ENCODE peak calls at places on chromosome 2, in nine cellular contexts. R is spleen, E is thyroid gland, X is colonic mucosa, L is tibial artery, A is LNCaP clone FGC, Y is adrenal gland, M is lower lobe of right lung, Q is GM12865. B is an unnamed sample.

GRCh38 chr2:233059797-233060499 is at the start of gene INPP5D:
- DNase-seq in R (peak), E (no peak), X (peak), L (peak), A (no peak), Y (peak), M (peak), Q (peak), B (no peak)

GRCh38 chr2:241014764-241015163 is 16.3 kb downstream of the SNED1 start:
- DNase-seq in R (peak), E (no peak), X (no peak), L (no peak), A (no peak), Y (no peak), M (no peak), Q (no peak), B (no peak)

GRCh38 chr2:216283038-216283900 is 89.0 kb downstream of the MARCHF4 start:
- DNase-seq in R (no peak), E (peak), X (no peak), L (no peak), A (no peak), Y (no peak), M (no peak), Q (peak), B (no peak)

GRCh38 chr2:175039031-175039430 is 33.9 kb upstream of the CHN1 start:
- DNase-seq in R (no peak), E (no peak), X (no peak), L (no peak), A (no peak), Y (no peak), M (no peak), Q (no peak), B (no peak)

GRCh38 chr2:125745514-125745913 is 910.4 kb upstream of the GYPC start:
- DNase-seq in R (no peak), E (no peak), X (peak), L (no peak), A (no peak), Y (peak), M (no peak), Q (peak), B (no peak)

GRCh38 chr2:33130544-33130943 is 183.8 kb downstream of the LTBP1 start:
- DNase-seq in R (no peak), E (no peak), X (no peak), L (no peak), A (no peak), Y (no peak), M (no peak), Q (no peak), B (no peak)

GRCh38 chr2:99420751-99421299 is 69.0 kb downstream of the REV1 start:
- DNase-seq in R (no peak), E (no peak), X (no peak), L (no peak), A (no peak), Y (no peak), M (no peak), Q (no peak), B (peak)

GRCh38 chr2:241122376-241123002 is 20.4 kb upstream of the MTERF4 start:
- DNase-seq in R (no peak), E (no peak), X (no peak), L (peak), A (no peak), Y (no peak), M (no peak), Q (no peak), B (no peak)

GRCh38 chr2:149410701-149411484 is 80.5 kb downstream of the LYPD6 start:
- DNase-seq in R (no peak), E (no peak), X (no peak), L (no peak), A (no peak), Y (no peak), M (no peak), Q (no peak), B (peak)

GRCh38 chr2:172635548-172635947 is 79.7 kb downstream of the PDK1 start:
- DNase-seq in R (no peak), E (no peak), X (no peak), L (no peak), A (no peak), Y (no peak), M (no peak), Q (no peak), B (no peak)

GRCh38 chr2:216188956-216189355 is 79.8 kb downstream of the XRCC5 start:
- DNase-seq in R (no peak), E (no peak), X (no peak), L (no peak), A (no peak), Y (no peak), M (no peak), Q (no peak), B (no peak)

GRCh38 chr2:19776941-19777514 is 124.8 kb downstream of the TTC32 start:
- DNase-seq in R (no peak), E (peak), X (no peak), L (no peak), A (no peak), Y (peak), M (no peak), Q (no peak), B (no peak)

GRCh38 chr2:69683170-69683971 is 39.8 kb upstream of the AAK1 start:
- DNase-seq in R (no peak), E (peak), X (no peak), L (no peak), A (peak), Y (peak), M (no peak), Q (no peak), B (peak)

GRCh38 chr2:26577442-26578433 is 63.4 kb downstream of the CIB4 start:
- DNase-seq in R (peak), E (peak), X (peak), L (peak), A (no peak), Y (peak), M (peak), Q (peak), B (peak)

GRCh38 chr2:233265899-233266431 is 14.5 kb downstream of the ATG16L1 start:
- DNase-seq in R (no peak), E (peak), X (no peak), L (no peak), A (no peak), Y (no peak), M (no peak), Q (peak), B (peak)

GRCh38 chr2:127142663-127143630 is 36.0 kb upstream of the BIN1 start:
- DNase-seq in R (no peak), E (no peak), X (no peak), L (no peak), A (no peak), Y (peak), M (no peak), Q (no peak), B (no peak)

GRCh38 chr2:235045973-235046343 is 94.1 kb downstream of the SH3BP4 start:
- DNase-seq in R (no peak), E (no peak), X (no peak), L (peak), A (no peak), Y (no peak), M (no peak), Q (no peak), B (no peak)

GRCh38 chr2:7625392-7626138 is 708.4 kb downstream of the RNF144A start:
- DNase-seq in R (no peak), E (no peak), X (no peak), L (no peak), A (no peak), Y (no peak), M (no peak), Q (peak), B (no peak)

GRCh38 chr2:197596751-197597150 is 78.6 kb downstream of the RFTN2 start:
- DNase-seq in R (no peak), E (no peak), X (no peak), L (no peak), A (no peak), Y (no peak), M (no peak), Q (no peak), B (no peak)

GRCh38 chr2:50863856-50864255 is 168.1 kb downstream of the NRXN1 start:
- DNase-seq in R (no peak), E (no peak), X (no peak), L (no peak), A (no peak), Y (no peak), M (no peak), Q (no peak), B (no peak)

GRCh38 chr2:67658820-67659219 is 261.7 kb downstream of the ETAA1 start:
- DNase-seq in R (no peak), E (no peak), X (no peak), L (no peak), A (no peak), Y (no peak), M (no peak), Q (no peak), B (no peak)

GRCh38 chr2:173161040-173161439 is 85.4 kb downstream of the MAP3K20 start:
- DNase-seq in R (no peak), E (no peak), X (no peak), L (no peak), A (no peak), Y (no peak), M (no peak), Q (no peak), B (no peak)

GRCh38 chr2:133495226-133495625 is 73.0 kb downstream of the NCKAP5 start:
- DNase-seq in R (no peak), E (peak), X (no peak), L (no peak), A (no peak), Y (no peak), M (no peak), Q (no peak), B (no peak)

GRCh38 chr2:17879913-17880274 is 1.4 kb downstream of the KCNS3 start:
- DNase-seq in R (no peak), E (no peak), X (no peak), L (no peak), A (peak), Y (no peak), M (no peak), Q (no peak), B (no peak)

GRCh38 chr2:109148991-109149645 is 20.1 kb downstream of the SH3RF3 start:
- DNase-seq in R (no peak), E (no peak), X (no peak), L (peak), A (no peak), Y (no peak), M (no peak), Q (peak), B (no peak)

GRCh38 chr2:26001743-26002341 is 19.5 kb upstream of the KIF3C start:
- DNase-seq in R (peak), E (peak), X (peak), L (peak), A (no peak), Y (peak), M (peak), Q (no peak), B (no peak)

GRCh38 chr2:11716689-11717321 is 29.6 kb upstream of the LPIN1 start:
- DNase-seq in R (no peak), E (no peak), X (no peak), L (no peak), A (no peak), Y (peak), M (no peak), Q (no peak), B (no peak)

GRCh38 chr2:100406120-100406508 is 11.4 kb downstream of the CHST10 start:
- DNase-seq in R (no peak), E (no peak), X (no peak), L (no peak), A (no peak), Y (peak), M (no peak), Q (no peak), B (no peak)

GRCh38 chr2:112621792-112622527 is 23.8 kb upstream of the SLC20A1 start:
- DNase-seq in R (no peak), E (no peak), X (no peak), L (peak), A (no peak), Y (no peak), M (no peak), Q (no peak), B (no peak)

GRCh38 chr2:20542761-20543578 is 96.1 kb downstream of the RHOB start:
- DNase-seq in R (peak), E (no peak), X (no peak), L (no peak), A (no peak), Y (no peak), M (no peak), Q (no peak), B (no peak)

GRCh38 chr2:240567872-240568677 is at the start of gene RNPEPL1:
- DNase-seq in R (peak), E (peak), X (peak), L (peak), A (no peak), Y (peak), M (peak), Q (peak), B (no peak)

GRCh38 chr2:171600126-171600525 is 77.9 kb downstream of the CYBRD1 start:
- DNase-seq in R (no peak), E (no peak), X (no peak), L (no peak), A (no peak), Y (no peak), M (no peak), Q (no peak), B (no peak)

GRCh38 chr2:162221064-162221463 is 22.2 kb downstream of the FAP start:
- DNase-seq in R (peak), E (peak), X (peak), L (peak), A (peak), Y (peak), M (peak), Q (peak), B (no peak)

GRCh38 chr2:203790134-203790533 is 77.4 kb upstream of the CTLA4 start:
- DNase-seq in R (no peak), E (no peak), X (no peak), L (no peak), A (no peak), Y (no peak), M (no peak), Q (no peak), B (no peak)

GRCh38 chr2:128986867-128987268 is 668.2 kb upstream of the HS6ST1 start:
- DNase-seq in R (no peak), E (no peak), X (no peak), L (no peak), A (no peak), Y (no peak), M (no peak), Q (no peak), B (no peak)

GRCh38 chr2:50492452-50492851 is 539.5 kb downstream of the NRXN1 start:
- DNase-seq in R (no peak), E (peak), X (peak), L (no peak), A (no peak), Y (peak), M (no peak), Q (peak), B (peak)

GRCh38 chr2:9809064-9809356 is 34.3 kb upstream of the TAF1B start:
- DNase-seq in R (no peak), E (peak), X (peak), L (no peak), A (peak), Y (no peak), M (no peak), Q (no peak), B (no peak)

GRCh38 chr2:6073260-6074141 is 381.3 kb downstream of the SOX11 start:
- DNase-seq in R (no peak), E (peak), X (no peak), L (no peak), A (no peak), Y (peak), M (no peak), Q (peak), B (peak)
- H3K4me3 ChIP-seq in R (no peak), E (no peak), X (no peak), L (no peak), A (no peak), Y (no peak), M (no peak), Q (no peak), B (no peak)

DNA sequence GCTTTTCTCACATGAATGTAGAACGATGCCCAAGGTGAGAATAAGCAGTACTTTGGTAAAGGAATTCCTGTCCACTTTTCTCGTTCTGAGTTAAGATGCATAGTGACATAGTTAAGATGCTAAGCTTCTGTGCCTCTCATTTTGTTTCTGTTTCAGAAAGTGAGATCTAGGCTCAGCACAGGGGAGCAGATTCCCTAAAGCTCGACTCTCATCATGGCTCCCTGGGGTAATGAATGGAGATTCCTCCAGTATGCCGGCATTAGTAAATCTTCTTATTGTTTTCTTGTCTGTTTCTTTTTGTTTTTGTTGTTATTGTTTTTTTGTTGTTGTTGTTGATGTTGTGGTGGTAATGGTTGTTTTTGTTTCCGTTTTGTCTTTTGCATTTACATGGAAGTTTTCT is 225.4 kb downstream of the LRRTM4 start:
- DNase-seq in R (no peak), E (no peak), X (no peak), L (no peak), A (no peak), Y (no peak), M (no peak), Q (no peak), B (no peak)
- TF ChIP-seq CTCF in R (no peak), E (no peak), X (no peak), L (no peak), A (no peak), Y (no peak), M (no peak), Q (no peak), B (no peak)

GRCh38 chr2:102103992-102104871 is 38.3 kb upstream of the IL1R1 start:
- DNase-seq in R (peak), E (peak), X (peak), L (peak), A (no peak), Y (peak), M (peak), Q (peak), B (no peak)
- H3K4me3 ChIP-seq in R (peak), E (no peak), X (no peak), L (peak), A (no peak), Y (no peak), M (peak), Q (peak), B (peak)

GRCh38 chr2:192940767-192941166 is 746.0 kb upstream of the TMEFF2 start:
- DNase-seq in R (no peak), E (no peak), X (no peak), L (no peak), A (no peak), Y (no peak), M (no peak), Q (no peak), B (no peak)
- TF ChIP-seq CTCF in R (no peak), E (no peak), X (no peak), L (no peak), A (peak), Y (no peak), M (no peak), Q (peak), B (peak)

GRCh38 chr2:72893594-72894319 is 6.5 kb downstream of the SPR start:
- DNase-seq in R (no peak), E (peak), X (no peak), L (no peak), A (no peak), Y (peak), M (no peak), Q (peak), B (no peak)

GRCh38 chr2:72894466-72894865 is 7.3 kb downstream of the SPR start:
- DNase-seq in R (no peak), E (no peak), X (no peak), L (no peak), A (no peak), Y (no peak), M (no peak), Q (peak), B (no peak)

GRCh38 chr2:72896446-72896845 is 9.2 kb downstream of the SPR start:
- DNase-seq in R (no peak), E (no peak), X (no peak), L (no peak), A (no peak), Y (no peak), M (no peak), Q (no peak), B (no peak)

GRCh38 chr2:72895759-72896281 is 8.6 kb downstream of the SPR start:
- DNase-seq in R (no peak), E (peak), X (peak), L (no peak), A (no peak), Y (no peak), M (peak), Q (no peak), B (no peak)

GRCh38 chr2:72895154-72895553 is 7.9 kb downstream of the SPR start:
- DNase-seq in R (no peak), E (no peak), X (no peak), L (no peak), A (no peak), Y (no peak), M (no peak), Q (no peak), B (no peak)
- H3K4me3 ChIP-seq in R (no peak), E (no peak), X (peak), L (no peak), A (no peak), Y (no peak), M (no peak), Q (no peak), B (no peak)

DNA sequence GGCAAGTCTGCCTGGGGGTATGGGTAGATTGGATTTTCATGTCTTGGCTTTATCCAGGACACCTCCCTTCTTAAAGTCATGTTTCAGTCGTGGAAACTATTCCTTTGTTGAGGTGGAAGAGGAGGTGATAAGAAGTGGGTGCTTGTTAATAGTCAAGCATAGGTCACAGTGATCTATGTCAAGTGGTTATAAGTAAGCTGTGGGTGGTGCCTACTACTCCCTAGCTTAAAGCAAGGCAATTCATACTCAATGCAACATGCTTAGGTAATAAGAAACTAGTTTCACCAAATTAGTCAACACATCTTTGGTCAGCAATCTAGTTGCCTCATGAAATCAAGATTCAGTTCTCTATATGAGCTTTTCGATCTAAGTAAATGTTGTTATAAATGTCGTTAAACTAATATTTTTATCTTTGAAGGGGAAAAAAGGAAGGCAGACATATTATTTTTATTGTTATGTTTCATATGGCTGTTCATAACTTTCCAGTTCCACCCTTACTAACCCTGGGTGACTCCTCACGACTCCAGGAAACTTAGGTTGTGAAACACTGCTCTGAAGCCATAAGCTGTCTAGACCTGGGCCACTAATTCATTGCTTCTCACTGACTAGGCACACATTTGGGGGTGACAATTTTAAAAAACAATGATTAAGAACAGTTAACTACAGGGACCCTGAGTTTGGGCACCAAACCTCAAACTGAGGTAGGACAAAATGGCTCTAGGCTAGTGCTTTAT is 5.8 kb upstream of the ABCB11 start:
- DNase-seq in R (no peak), E (no peak), X (no peak), L (no peak), A (no peak), Y (no peak), M (no peak), Q (peak), B (no peak)
- TF ChIP-seq CTCF in R (no peak), E (no peak), X (no peak), L (no peak), A (no peak), Y (no peak), M (no peak), Q (no peak), B (no peak)

DNA sequence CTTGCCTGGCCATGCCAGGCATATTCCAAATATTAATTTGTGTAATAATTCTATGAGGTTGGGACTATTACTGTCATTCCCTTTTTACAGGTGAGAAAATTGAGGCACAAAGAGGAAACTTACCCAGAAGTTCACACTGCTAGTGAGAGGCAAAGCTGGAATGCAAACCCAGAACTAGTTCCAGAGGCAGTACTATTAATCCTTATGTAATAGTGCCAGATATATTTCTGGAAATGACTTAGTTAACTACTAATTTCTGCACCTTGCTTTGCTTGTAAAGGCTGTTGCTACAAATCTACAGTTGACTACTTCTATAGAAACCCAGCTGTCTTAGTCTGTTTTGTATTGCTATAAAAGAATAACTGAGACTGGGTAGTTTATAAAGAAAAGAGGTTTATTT is 5.3 kb upstream of the CFLAR start:
- DNase-seq in R (no peak), E (no peak), X (no peak), L (no peak), A (no peak), Y (no peak), M (no peak), Q (no peak), B (no peak)
- H3K4me3 ChIP-seq in R (no peak), E (no peak), X (no peak), L (no peak), A (no peak), Y (no peak), M (no peak), Q (no peak), B (no peak)